ENCODE peak calls at places on chromosomes 13 and 19, in six cellular contexts. D is activated naive CD8-positive, alpha-beta T cell treated with anti-CD3 and anti-CD28 coated beads for 36 hours; F is neural crest cell; V is activated CD8-positive, alpha-beta memory T cell treated with anti-CD3 and anti-CD28 coated beads for 24 hours; P is NCI-H2081; N is IMR-90. C is an unnamed sample.

GRCh38 chr13:109869312-109870237 is 83.2 kb upstream of the IRS2 start:
- DNase-seq in D (peak; percentile 41), F (no peak), V (no peak), P (no peak), N (peak; percentile 44), C (peak; percentile 61)

GRCh38 chr19:12521996-12522395 is 29.3 kb downstream of the ZNF564 start:
- DNase-seq in D (no peak), F (no peak), V (no peak), P (no peak), N (no peak), C (no peak)

GRCh38 chr19:7506385-7507328 is 9.2 kb upstream of the ZNF358 start:
- DNase-seq in D (peak; percentile 64), F (peak; percentile 64), V (no peak), P (peak; percentile 45), N (peak; percentile 48), C (peak; percentile 90)

GRCh38 chr13:74889321-74889720 is 592.6 kb downstream of the TBC1D4 start:
- DNase-seq in D (no peak), F (no peak), V (no peak), P (no peak), N (no peak), C (no peak)

GRCh38 chr19:15251749-15252397 is 19.6 kb upstream of the EPHX3 start:
- DNase-seq in D (no peak), F (peak; percentile 53), V (no peak), P (no peak), N (peak; percentile 96), C (peak; percentile 87)

GRCh38 chr19:48290341-48290922 is 20.6 kb downstream of the ZNF114 start:
- DNase-seq in D (no peak), F (peak; percentile 42), V (no peak), P (no peak), N (peak; percentile 57), C (peak; percentile 95)

GRCh38 chr19:9075064-9075964 is 11.5 kb upstream of the OR1M1 start:
- DNase-seq in D (peak; percentile 11), F (no peak), V (no peak), P (peak; percentile 24), N (peak; percentile 83), C (peak; percentile 99)

GRCh38 chr13:79382545-79383275 is 23.3 kb downstream of the RBM26 start:
- DNase-seq in D (no peak), F (no peak), V (no peak), P (peak; percentile 26), N (no peak), C (no peak)

GRCh38 chr19:10404888-10405808 is 1.8 kb upstream of the CDC37 start:
- DNase-seq in D (peak; percentile 71), F (no peak), V (no peak), P (no peak), N (no peak), C (no peak)

GRCh38 chr13:33372251-33372919 is 86.8 kb upstream of the STARD13 start:
- DNase-seq in D (no peak), F (no peak), V (no peak), P (no peak), N (peak; percentile 33), C (no peak)

GRCh38 chr19:5090780-5091575 is 122.1 kb downstream of the KDM4B start:
- DNase-seq in D (no peak), F (no peak), V (no peak), P (peak; percentile 69), N (peak; percentile 15), C (peak; percentile 69)

GRCh38 chr19:50759886-50760285 is 10.4 kb upstream of the GPR32 start:
- DNase-seq in D (no peak), F (no peak), V (no peak), P (no peak), N (peak; percentile 32), C (no peak)

GRCh38 chr19:58392945-58393724 is 2.3 kb upstream of the RNF225 start:
- DNase-seq in D (no peak), F (no peak), V (no peak), P (no peak), N (no peak), C (no peak)

GRCh38 chr19:11092181-11092538 is 2.9 kb downstream of the LDLR start:
- DNase-seq in D (no peak), F (no peak), V (no peak), P (peak; percentile 19), N (peak; percentile 74), C (no peak)

GRCh38 chr13:65470781-65471180 is 1759.4 kb downstream of the PCDH9 start:
- DNase-seq in D (no peak), F (no peak), V (no peak), P (no peak), N (peak; percentile 70), C (no peak)

GRCh38 chr13:113646921-113647340 is 11.1 kb downstream of the ATP4B start:
- DNase-seq in D (no peak), F (no peak), V (no peak), P (no peak), N (no peak), C (peak; percentile 31)

GRCh38 chr13:113109151-113110047 is 3.8 kb downstream of the F7 start:
- DNase-seq in D (no peak), F (no peak), V (peak; percentile 67), P (no peak), N (no peak), C (no peak)

GRCh38 chr13:37929308-37929707 is 59.7 kb upstream of the TRPC4 start:
- DNase-seq in D (no peak), F (no peak), V (no peak), P (no peak), N (no peak), C (no peak)

GRCh38 chr13:33519561-33520479 is 234.3 kb upstream of the STARD13 start:
- DNase-seq in D (no peak), F (no peak), V (no peak), P (no peak), N (peak; percentile 94), C (no peak)

GRCh38 chr13:103354189-103354588 is 288.0 kb upstream of the SLC10A2 start:
- DNase-seq in D (no peak), F (no peak), V (no peak), P (no peak), N (no peak), C (no peak)

GRCh38 chr19:43780706-43781525 is at the start of gene KCNN4:
- DNase-seq in D (peak; percentile 75), F (no peak), V (peak; percentile 84), P (no peak), N (peak; percentile 67), C (peak; percentile 63)

GRCh38 chr19:4997297-4997696 is 28.4 kb downstream of the KDM4B start:
- DNase-seq in D (no peak), F (no peak), V (no peak), P (no peak), N (no peak), C (no peak)

GRCh38 chr19:17095141-17095919 is 19.8 kb downstream of the MYO9B start:
- DNase-seq in D (no peak), F (no peak), V (no peak), P (no peak), N (peak; percentile 35), C (no peak)

GRCh38 chr13:28324181-28324789 is 170.6 kb downstream of the FLT1 start:
- DNase-seq in D (peak; percentile 45), F (peak; percentile 61), V (peak; percentile 76), P (peak; percentile 28), N (peak; percentile 73), C (peak; percentile 82)

GRCh38 chr13:44120814-44121505 is 241.3 kb downstream of the LACC1 start:
- DNase-seq in D (no peak), F (no peak), V (no peak), P (no peak), N (no peak), C (no peak)

GRCh38 chr19:10762656-10763055 is 44.8 kb downstream of the DNM2 start:
- DNase-seq in D (no peak), F (no peak), V (no peak), P (no peak), N (no peak), C (no peak)

GRCh38 chr19:46368116-46368515 is 21.2 kb downstream of the PPP5C start:
- DNase-seq in D (no peak), F (no peak), V (no peak), P (no peak), N (no peak), C (peak; percentile 39)

GRCh38 chr19:18221815-18222725 is 4.2 kb downstream of the PDE4C start:
- DNase-seq in D (no peak), F (no peak), V (no peak), P (no peak), N (no peak), C (peak; percentile 64)

GRCh38 chr13:41812851-41813250 is 148.1 kb downstream of the VWA8 start:
- DNase-seq in D (no peak), F (no peak), V (no peak), P (no peak), N (no peak), C (no peak)

GRCh38 chr13:73074101-73074500 is 15.3 kb downstream of the KLF5 start:
- DNase-seq in D (no peak), F (no peak), V (no peak), P (no peak), N (peak; percentile 16), C (no peak)

GRCh38 chr19:35533822-35534521 is 716 bp downstream of the GAPDHS start:
- DNase-seq in D (peak; percentile 52), F (no peak), V (peak; percentile 76), P (no peak), N (peak; percentile 57), C (no peak)

GRCh38 chr13:112449545-112449930 is 73.4 kb downstream of the SPACA7 start:
- DNase-seq in D (no peak), F (no peak), V (peak; percentile 30), P (no peak), N (no peak), C (peak; percentile 45)

GRCh38 chr19:51144482-51145045 is 2.5 kb downstream of the SIGLEC7 start:
- DNase-seq in D (no peak), F (no peak), V (peak; percentile 49), P (no peak), N (no peak), C (peak; percentile 38)

GRCh38 chr13:47170971-47171370 is 274.1 kb upstream of the HTR2A start:
- DNase-seq in D (no peak), F (no peak), V (no peak), P (no peak), N (no peak), C (no peak)

GRCh38 chr19:57351867-57352266 is 796 bp downstream of the ZNF304 start:
- DNase-seq in D (peak; percentile 3), F (no peak), V (no peak), P (no peak), N (peak; percentile 4), C (no peak)

GRCh38 chr13:99821741-99822140 is 149.8 kb downstream of the ZIC5 start:
- DNase-seq in D (no peak), F (no peak), V (no peak), P (no peak), N (no peak), C (no peak)

GRCh38 chr13:94706854-94707399 is 5.4 kb downstream of the SOX21 start:
- DNase-seq in D (no peak), F (peak; percentile 52), V (no peak), P (peak; percentile 72), N (no peak), C (no peak)

GRCh38 chr13:49326222-49326917 is 78.6 kb downstream of the CDADC1 start:
- DNase-seq in D (no peak), F (no peak), V (no peak), P (no peak), N (no peak), C (no peak)

GRCh38 chr13:99314640-99315176 is 7.5 kb upstream of the GPR183 start:
- DNase-seq in D (peak; percentile 65), F (no peak), V (no peak), P (peak; percentile 38), N (peak; percentile 28), C (no peak)

GRCh38 chr19:52188822-52189744 is 769 bp upstream of the PPP2R1A start:
- DNase-seq in D (peak; percentile 96), F (peak; percentile 90), V (peak; percentile 96), P (no peak), N (no peak), C (no peak)